ENCODE peak calls at places on chromosomes 5 and 9, in ten cellular contexts. One of them, this sample, is unnamed.
A peak's percentile ranks its signal among the peaks of the same experiment; 100 is the strongest.

GRCh38 chr9:83299556-83299955 is 236.6 kb upstream of the RASEF start:
- DNase-seq in A549: peak; percentile 31
- DNase-seq in epithelial cell of esophagus: peak; percentile 51
- DNase-seq in IMR-90: no peak
- DNase-seq in cardiac fibroblast: peak; percentile 48
- DNase-seq in upper lobe of right lung: no peak
- DNase-seq in astrocyte of the spinal cord: peak; percentile 36
- DNase-seq in psoas muscle: peak; percentile 36
- DNase-seq in CD8-positive, alpha-beta T cell: no peak
- DNase-seq in NB4: no peak
- DNase-seq in this sample: peak; percentile 31

GRCh38 chr9:33393581-33393980 is 8.8 kb downstream of the AQP7 start:
- DNase-seq in A549: no peak
- DNase-seq in epithelial cell of esophagus: no peak
- DNase-seq in IMR-90: no peak
- DNase-seq in cardiac fibroblast: no peak
- DNase-seq in upper lobe of right lung: peak; percentile 74
- DNase-seq in astrocyte of the spinal cord: no peak
- DNase-seq in psoas muscle: peak; percentile 34
- DNase-seq in CD8-positive, alpha-beta T cell: no peak
- DNase-seq in NB4: no peak
- DNase-seq in this sample: no peak

GRCh38 chr9:107489687-107490605 is at the start of gene KLF4:
- DNase-seq in A549: peak; percentile 95
- DNase-seq in epithelial cell of esophagus: peak; percentile 96
- DNase-seq in IMR-90: peak; percentile 91
- DNase-seq in cardiac fibroblast: peak; percentile 98
- DNase-seq in upper lobe of right lung: peak; percentile 94
- DNase-seq in astrocyte of the spinal cord: peak; percentile 96
- DNase-seq in psoas muscle: peak; percentile 90
- DNase-seq in CD8-positive, alpha-beta T cell: peak; percentile 33
- DNase-seq in NB4: peak; percentile 92
- DNase-seq in this sample: peak; percentile 96

GRCh38 chr5:176817864-176818377 is 7.6 kb downstream of the UNC5A start:
- DNase-seq in A549: peak; percentile 62
- DNase-seq in epithelial cell of esophagus: peak; percentile 22
- DNase-seq in IMR-90: no peak
- DNase-seq in cardiac fibroblast: peak; percentile 13
- DNase-seq in upper lobe of right lung: no peak
- DNase-seq in astrocyte of the spinal cord: no peak
- DNase-seq in psoas muscle: no peak
- DNase-seq in CD8-positive, alpha-beta T cell: no peak
- DNase-seq in NB4: peak; percentile 40
- DNase-seq in this sample: peak; percentile 14

GRCh38 chr5:120499876-120500275 is 35.8 kb downstream of the PRR16 start:
- DNase-seq in A549: no peak
- DNase-seq in epithelial cell of esophagus: no peak
- DNase-seq in IMR-90: no peak
- DNase-seq in cardiac fibroblast: no peak
- DNase-seq in upper lobe of right lung: no peak
- DNase-seq in astrocyte of the spinal cord: no peak
- DNase-seq in psoas muscle: no peak
- DNase-seq in CD8-positive, alpha-beta T cell: no peak
- DNase-seq in NB4: no peak
- DNase-seq in this sample: no peak

GRCh38 chr9:129888085-129888808 is 53.0 kb downstream of the USP20 start:
- DNase-seq in A549: no peak
- DNase-seq in epithelial cell of esophagus: peak; percentile 63
- DNase-seq in IMR-90: no peak
- DNase-seq in cardiac fibroblast: no peak
- DNase-seq in upper lobe of right lung: peak; percentile 79
- DNase-seq in astrocyte of the spinal cord: no peak
- DNase-seq in psoas muscle: no peak
- DNase-seq in CD8-positive, alpha-beta T cell: peak; percentile 90
- DNase-seq in NB4: peak; percentile 100
- DNase-seq in this sample: no peak

GRCh38 chr5:72871358-72872024 is 55.0 kb downstream of the TNPO1 start:
- DNase-seq in A549: no peak
- DNase-seq in epithelial cell of esophagus: peak; percentile 42
- DNase-seq in IMR-90: peak; percentile 51
- DNase-seq in cardiac fibroblast: peak; percentile 37
- DNase-seq in upper lobe of right lung: no peak
- DNase-seq in astrocyte of the spinal cord: peak; percentile 39
- DNase-seq in psoas muscle: no peak
- DNase-seq in CD8-positive, alpha-beta T cell: no peak
- DNase-seq in NB4: no peak
- DNase-seq in this sample: peak; percentile 74

GRCh38 chr9:20512106-20512505 is 110.2 kb downstream of the MLLT3 start:
- DNase-seq in A549: peak; percentile 63
- DNase-seq in epithelial cell of esophagus: peak; percentile 61
- DNase-seq in IMR-90: peak; percentile 72
- DNase-seq in cardiac fibroblast: peak; percentile 33
- DNase-seq in upper lobe of right lung: no peak
- DNase-seq in astrocyte of the spinal cord: peak; percentile 36
- DNase-seq in psoas muscle: no peak
- DNase-seq in CD8-positive, alpha-beta T cell: no peak
- DNase-seq in NB4: no peak
- DNase-seq in this sample: peak; percentile 47

GRCh38 chr5:67166460-67166871 is 30.1 kb downstream of the CD180 start:
- DNase-seq in A549: no peak
- DNase-seq in epithelial cell of esophagus: peak; percentile 30
- DNase-seq in IMR-90: no peak
- DNase-seq in cardiac fibroblast: no peak
- DNase-seq in upper lobe of right lung: peak; percentile 89
- DNase-seq in astrocyte of the spinal cord: no peak
- DNase-seq in psoas muscle: peak; percentile 66
- DNase-seq in CD8-positive, alpha-beta T cell: peak; percentile 65
- DNase-seq in NB4: no peak
- DNase-seq in this sample: no peak

GRCh38 chr5:2017540-2018389 is 135.0 kb upstream of the IRX4 start:
- DNase-seq in A549: peak; percentile 40
- DNase-seq in epithelial cell of esophagus: peak; percentile 31
- DNase-seq in IMR-90: peak; percentile 10
- DNase-seq in cardiac fibroblast: peak; percentile 17
- DNase-seq in upper lobe of right lung: no peak
- DNase-seq in astrocyte of the spinal cord: no peak
- DNase-seq in psoas muscle: no peak
- DNase-seq in CD8-positive, alpha-beta T cell: peak; percentile 19
- DNase-seq in NB4: peak; percentile 54
- DNase-seq in this sample: peak; percentile 41

GRCh38 chr9:81490605-81491331 is 198.6 kb downstream of the TLE1 start:
- DNase-seq in A549: peak; percentile 12
- DNase-seq in epithelial cell of esophagus: peak; percentile 63
- DNase-seq in IMR-90: peak; percentile 86
- DNase-seq in cardiac fibroblast: peak; percentile 36
- DNase-seq in upper lobe of right lung: no peak
- DNase-seq in astrocyte of the spinal cord: peak; percentile 94
- DNase-seq in psoas muscle: no peak
- DNase-seq in CD8-positive, alpha-beta T cell: no peak
- DNase-seq in NB4: no peak
- DNase-seq in this sample: peak; percentile 66

GRCh38 chr5:123882305-123882704 is 370.3 kb downstream of the CSNK1G3 start:
- DNase-seq in A549: no peak
- DNase-seq in epithelial cell of esophagus: no peak
- DNase-seq in IMR-90: no peak
- DNase-seq in cardiac fibroblast: no peak
- DNase-seq in upper lobe of right lung: no peak
- DNase-seq in astrocyte of the spinal cord: peak; percentile 5
- DNase-seq in psoas muscle: no peak
- DNase-seq in CD8-positive, alpha-beta T cell: no peak
- DNase-seq in NB4: no peak
- DNase-seq in this sample: no peak

GRCh38 chr9:124452326-124452725 is 2.1 kb downstream of the ADGRD2 start:
- DNase-seq in A549: no peak
- DNase-seq in epithelial cell of esophagus: no peak
- DNase-seq in IMR-90: no peak
- DNase-seq in cardiac fibroblast: no peak
- DNase-seq in upper lobe of right lung: peak; percentile 56
- DNase-seq in astrocyte of the spinal cord: no peak
- DNase-seq in psoas muscle: no peak
- DNase-seq in CD8-positive, alpha-beta T cell: no peak
- DNase-seq in NB4: no peak
- DNase-seq in this sample: no peak

GRCh38 chr9:124453586-124454191 is 3.4 kb downstream of the ADGRD2 start:
- DNase-seq in A549: peak; percentile 75
- DNase-seq in epithelial cell of esophagus: peak; percentile 21
- DNase-seq in IMR-90: no peak
- DNase-seq in cardiac fibroblast: no peak
- DNase-seq in upper lobe of right lung: peak; percentile 56
- DNase-seq in astrocyte of the spinal cord: no peak
- DNase-seq in psoas muscle: no peak
- DNase-seq in CD8-positive, alpha-beta T cell: no peak
- DNase-seq in NB4: no peak
- DNase-seq in this sample: no peak

GRCh38 chr9:124454791-124455443 is 4.7 kb downstream of the ADGRD2 start:
- DNase-seq in A549: no peak
- DNase-seq in epithelial cell of esophagus: no peak
- DNase-seq in IMR-90: no peak
- DNase-seq in cardiac fibroblast: no peak
- DNase-seq in upper lobe of right lung: peak; percentile 53
- DNase-seq in astrocyte of the spinal cord: no peak
- DNase-seq in psoas muscle: no peak
- DNase-seq in CD8-positive, alpha-beta T cell: no peak
- DNase-seq in NB4: no peak
- DNase-seq in this sample: no peak

GRCh38 chr9:124454296-124454695 is 4.0 kb downstream of the ADGRD2 start:
- DNase-seq in A549: no peak
- DNase-seq in epithelial cell of esophagus: no peak
- DNase-seq in IMR-90: no peak
- DNase-seq in cardiac fibroblast: no peak
- DNase-seq in upper lobe of right lung: no peak
- DNase-seq in astrocyte of the spinal cord: no peak
- DNase-seq in psoas muscle: no peak
- DNase-seq in CD8-positive, alpha-beta T cell: no peak
- DNase-seq in NB4: no peak
- DNase-seq in this sample: no peak

DNA sequence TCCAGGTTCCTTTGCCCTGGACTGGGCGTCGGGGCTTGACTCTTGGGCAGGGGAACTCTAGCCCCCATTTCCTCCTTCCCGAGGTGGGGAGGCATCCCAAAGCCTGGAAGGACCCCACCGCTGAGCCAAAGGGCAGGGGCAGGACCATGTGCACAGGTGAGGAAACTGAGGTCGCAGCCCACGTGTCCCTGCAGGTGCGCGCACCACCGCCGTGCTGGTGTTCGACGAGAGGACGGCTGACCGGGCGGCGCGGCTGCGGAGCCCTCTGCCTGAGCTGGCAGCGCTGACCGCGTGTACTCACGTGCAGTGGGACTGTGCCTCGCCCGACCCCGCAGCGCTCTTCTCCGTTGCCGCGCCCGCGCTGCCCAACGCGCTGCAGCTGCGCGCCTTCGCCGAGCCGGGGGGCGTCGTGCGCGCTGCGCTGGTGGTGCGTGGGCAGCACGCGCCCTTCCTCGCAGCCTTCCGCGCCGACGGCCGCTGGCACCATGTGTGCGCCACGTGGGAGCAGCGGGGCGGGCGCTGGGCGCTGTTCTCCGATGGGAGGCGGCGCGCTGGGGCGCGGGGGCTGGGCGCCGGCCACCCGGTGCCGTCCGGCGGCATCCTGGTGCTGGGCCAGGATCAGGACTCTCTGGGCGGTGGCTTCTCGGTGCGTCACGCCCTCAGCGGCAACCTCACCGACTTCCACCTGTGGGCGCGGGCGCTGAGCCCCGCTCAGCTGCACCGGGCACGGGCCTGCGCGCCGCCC is 2.8 kb downstream of the ADGRD2 start:
- DNase-seq in A549: no peak
- DNase-seq in epithelial cell of esophagus: peak; percentile 20
- DNase-seq in IMR-90: no peak
- DNase-seq in cardiac fibroblast: no peak
- DNase-seq in upper lobe of right lung: peak; percentile 42
- DNase-seq in astrocyte of the spinal cord: no peak
- DNase-seq in psoas muscle: no peak
- DNase-seq in CD8-positive, alpha-beta T cell: no peak
- DNase-seq in NB4: no peak
- DNase-seq in this sample: no peak
- H3K4me3 ChIP-seq in A549: peak overlapping the region; percentile 61
- H3K4me3 ChIP-seq in epithelial cell of esophagus: no peak overlapping the region
- H3K4me3 ChIP-seq in IMR-90: no peak overlapping the region
- H3K4me3 ChIP-seq in cardiac fibroblast: no peak overlapping the region
- H3K4me3 ChIP-seq in upper lobe of right lung: no peak overlapping the region
- H3K4me3 ChIP-seq in astrocyte of the spinal cord: no peak overlapping the region
- H3K4me3 ChIP-seq in psoas muscle: peak overlapping the region; percentile 49
- H3K4me3 ChIP-seq in CD8-positive, alpha-beta T cell: no peak overlapping the region
- H3K4me3 ChIP-seq in NB4: no peak overlapping the region
- H3K4me3 ChIP-seq in this sample: no peak overlapping the region

DNA sequence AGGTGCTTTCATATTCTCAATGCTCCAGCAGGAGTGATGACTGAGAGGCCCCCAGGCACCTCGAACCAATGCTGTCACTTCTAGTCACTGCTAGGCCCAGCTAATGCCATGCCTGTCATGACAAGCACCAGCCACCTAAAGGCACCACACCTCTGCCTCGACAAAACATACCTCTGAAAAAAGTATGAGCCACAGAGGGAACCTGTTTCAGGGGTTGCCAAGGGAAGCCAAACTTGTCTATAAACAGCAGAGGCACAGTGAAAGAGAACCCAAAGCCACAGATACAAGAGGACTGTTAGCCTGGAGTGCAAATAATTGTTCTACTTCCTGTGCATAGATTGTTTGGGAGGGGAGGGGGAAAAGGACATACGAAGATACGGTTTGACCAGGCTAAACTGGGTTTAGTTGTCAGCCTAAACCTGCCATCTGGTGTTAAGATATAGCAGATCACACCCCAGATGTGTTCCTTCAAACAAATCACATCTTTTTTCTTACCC is 45.9 kb downstream of the BNC2 start:
- DNase-seq in A549: peak; percentile 51
- DNase-seq in epithelial cell of esophagus: peak; percentile 86
- DNase-seq in IMR-90: peak; percentile 85
- DNase-seq in cardiac fibroblast: peak; percentile 55
- DNase-seq in upper lobe of right lung: no peak
- DNase-seq in astrocyte of the spinal cord: peak; percentile 45
- DNase-seq in psoas muscle: no peak
- DNase-seq in CD8-positive, alpha-beta T cell: no peak
- DNase-seq in NB4: peak; percentile 33
- DNase-seq in this sample: peak; percentile 59
- TF ChIP-seq CTCF in A549: peak; percentile 23
- TF ChIP-seq CTCF in epithelial cell of esophagus: no peak
- TF ChIP-seq CTCF in IMR-90: peak; percentile 32
- TF ChIP-seq CTCF in cardiac fibroblast: peak; percentile 4
- TF ChIP-seq CTCF in upper lobe of right lung: no peak
- TF ChIP-seq CTCF in astrocyte of the spinal cord: peak; percentile 4
- TF ChIP-seq CTCF in psoas muscle: no peak
- TF ChIP-seq CTCF in CD8-positive, alpha-beta T cell: no peak
- TF ChIP-seq CTCF in NB4: no peak
- TF ChIP-seq CTCF in this sample: peak; percentile 9

GRCh38 chr9:68847765-68848164 is 142.7 kb downstream of the PIP5K1B start:
- DNase-seq in A549: no peak
- DNase-seq in epithelial cell of esophagus: no peak
- DNase-seq in IMR-90: no peak
- DNase-seq in cardiac fibroblast: no peak
- DNase-seq in upper lobe of right lung: no peak
- DNase-seq in astrocyte of the spinal cord: no peak
- DNase-seq in psoas muscle: no peak
- DNase-seq in CD8-positive, alpha-beta T cell: no peak
- DNase-seq in NB4: no peak
- DNase-seq in this sample: no peak
- H3K4me3 ChIP-seq in A549: no peak overlapping the region
- H3K4me3 ChIP-seq in epithelial cell of esophagus: no peak overlapping the region
- H3K4me3 ChIP-seq in IMR-90: no peak overlapping the region
- H3K4me3 ChIP-seq in cardiac fibroblast: no peak overlapping the region
- H3K4me3 ChIP-seq in upper lobe of right lung: no peak overlapping the region
- H3K4me3 ChIP-seq in astrocyte of the spinal cord: no peak overlapping the region
- H3K4me3 ChIP-seq in psoas muscle: no peak overlapping the region
- H3K4me3 ChIP-seq in CD8-positive, alpha-beta T cell: no peak overlapping the region
- H3K4me3 ChIP-seq in NB4: no peak overlapping the region
- H3K4me3 ChIP-seq in this sample: no peak overlapping the region

GRCh38 chr5:158756873-158757272 is 342.8 kb downstream of the EBF1 start:
- DNase-seq in A549: no peak
- DNase-seq in epithelial cell of esophagus: no peak
- DNase-seq in IMR-90: no peak
- DNase-seq in cardiac fibroblast: no peak
- DNase-seq in upper lobe of right lung: no peak
- DNase-seq in astrocyte of the spinal cord: no peak
- DNase-seq in psoas muscle: no peak
- DNase-seq in CD8-positive, alpha-beta T cell: no peak
- DNase-seq in NB4: no peak
- DNase-seq in this sample: no peak
- TF ChIP-seq CTCF in A549: no peak
- TF ChIP-seq CTCF in epithelial cell of esophagus: no peak
- TF ChIP-seq CTCF in IMR-90: no peak
- TF ChIP-seq CTCF in cardiac fibroblast: no peak
- TF ChIP-seq CTCF in upper lobe of right lung: no peak
- TF ChIP-seq CTCF in astrocyte of the spinal cord: no peak
- TF ChIP-seq CTCF in psoas muscle: no peak
- TF ChIP-seq CTCF in CD8-positive, alpha-beta T cell: no peak
- TF ChIP-seq CTCF in NB4: no peak
- TF ChIP-seq CTCF in this sample: no peak

This sample was measured in fibroblast of pulmonary artery.